ENCODE peak calls at places on chromosomes 1 and 21, in eight cellular contexts. V is heart left ventricle; M is naive thymus-derived CD4-positive, alpha-beta T cell; C is CD8-positive, alpha-beta T cell; Y is CD4-positive, alpha-beta memory T cell; Q is spleen; K is CD4-positive, CD25-positive, alpha-beta regulatory T cell; T is SK-N-SH. N is an unnamed sample.

GRCh38 chr1:53956308-53957168 is 10.4 kb downstream of the LRRC42 start:
- DNase-seq in V (no peak), Q (no peak), M (no peak), T (no peak), K (no peak), Y (no peak), C (no peak), N (no peak)

GRCh38 chr1:88029142-88029541 is 654.9 kb upstream of the PKN2 start:
- DNase-seq in M (no peak), V (no peak), C (no peak), T (no peak), Y (no peak), Q (no peak), K (no peak), N (no peak)

GRCh38 chr1:170309389-170310013 is 163.7 kb downstream of the NTMT2 start:
- DNase-seq in T (peak; percentile 1), K (no peak), Q (no peak), M (no peak), C (no peak), Y (no peak), V (no peak), N (no peak)

GRCh38 chr1:65197636-65198035 is 49.6 kb downstream of the AK4 start:
- DNase-seq in M (no peak), T (no peak), V (no peak), Q (no peak), K (no peak), Y (no peak), C (no peak), N (no peak)

GRCh38 chr1:231883382-231883781 is 256.8 kb downstream of the DISC1 start:
- DNase-seq in Q (no peak), K (no peak), M (no peak), Y (no peak), C (no peak), V (no peak), T (no peak), N (no peak)

GRCh38 chr1:240693844-240694243 is 81.9 kb upstream of the GREM2 start:
- DNase-seq in Q (no peak), C (no peak), T (peak; percentile 40), Y (no peak), K (no peak), M (no peak), V (no peak), N (no peak)

GRCh38 chr1:154492115-154492514 is 9.9 kb upstream of the TDRD10 start:
- DNase-seq in Q (peak; percentile 43), T (no peak), K (no peak), V (no peak), M (no peak), Y (no peak), C (no peak), N (no peak)

GRCh38 chr1:39625462-39626273 is 13.8 kb downstream of the HEYL start:
- DNase-seq in Q (no peak), Y (no peak), K (no peak), C (no peak), T (peak; percentile 60), V (peak; percentile 87), M (no peak), N (peak; percentile 28)

GRCh38 chr1:84117868-84118267 is 26.2 kb upstream of the PRKACB start:
- DNase-seq in M (no peak), C (no peak), K (no peak), V (no peak), Y (no peak), T (no peak), Q (no peak), N (no peak)

GRCh38 chr21:46024983-46025860 is 43.7 kb downstream of the COL6A1 start:
- DNase-seq in V (no peak), Y (no peak), K (no peak), M (no peak), C (no peak), Q (no peak), T (no peak), N (no peak)

GRCh38 chr1:6935379-6936307 is 150.4 kb downstream of the CAMTA1 start:
- DNase-seq in V (no peak), T (peak; percentile 64), K (no peak), Y (no peak), M (no peak), Q (peak; percentile 23), C (no peak), N (no peak)

DNA sequence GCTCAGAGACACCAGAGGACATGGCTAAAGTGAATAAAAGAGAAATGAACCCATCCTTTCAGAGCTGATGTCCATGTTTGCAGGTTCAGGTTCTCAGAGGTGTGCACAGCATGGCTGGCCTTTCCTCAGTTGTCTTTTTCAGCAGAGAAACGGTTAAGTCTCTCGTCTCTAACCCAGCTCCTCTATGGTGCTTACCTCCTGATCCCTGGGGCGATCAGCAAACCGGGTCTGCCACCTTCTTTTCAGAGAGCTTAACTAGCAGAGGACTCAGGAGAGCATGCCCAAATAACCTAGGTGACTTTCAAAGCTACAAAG is 171 bp downstream of the AIM2 start:
- DNase-seq in T (no peak), Q (peak; percentile 74), K (no peak), V (no peak), M (no peak), C (no peak), Y (no peak), N (no peak)
- H3K4me1 ChIP-seq in T (peaks cover 4% of the 10 kb centered on the region), Q (peaks cover 72% of the 10 kb centered on the region), K (peaks cover 19% of the 10 kb centered on the region), V (no peaks in the 10 kb centered on the region), M (peaks cover 28% of the 10 kb centered on the region), C (no peaks in the 10 kb centered on the region), Y (peaks cover 50% of the 10 kb centered on the region), N (no peaks in the 10 kb centered on the region)

DNA sequence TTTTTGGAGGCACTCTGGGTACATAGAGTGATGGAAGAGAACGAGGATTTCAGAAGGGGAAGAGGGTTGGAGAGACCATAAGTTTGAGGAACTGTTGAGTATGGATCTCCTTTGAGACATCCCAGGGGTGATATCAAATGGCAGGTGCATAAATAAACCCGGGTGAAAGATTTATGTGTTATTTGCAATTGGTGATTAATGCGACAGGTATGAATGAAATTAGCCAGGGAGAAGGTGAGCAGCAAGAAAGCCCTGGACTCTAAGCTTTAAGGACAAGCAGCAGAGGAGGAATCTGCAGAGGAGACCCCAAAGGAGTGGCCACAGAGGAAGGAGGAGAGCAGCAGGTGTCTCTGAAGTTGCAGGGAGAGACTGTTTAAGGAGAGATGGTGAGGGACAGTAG is 8.8 kb upstream of the REN start:
- DNase-seq in M (no peak), Y (no peak), K (no peak), V (no peak), C (no peak), Q (no peak), T (no peak), N (no peak)
- H3K4me3 ChIP-seq in M (no peak overlapping the region), Y (no peak overlapping the region), K (no peak overlapping the region), V (no peak overlapping the region), C (no peak overlapping the region), Q (no peak overlapping the region), T (no peak overlapping the region), N (no peak overlapping the region)

GRCh38 chr1:229119876-229120275 is 151.0 kb upstream of the RAB4A start:
- DNase-seq in Y (no peak), M (no peak), K (no peak), V (no peak), Q (no peak), T (no peak), C (no peak), N (no peak)
- H3K4me1 ChIP-seq in Y (no peaks in the 10 kb centered on the region), M (no peaks in the 10 kb centered on the region), K (no peaks in the 10 kb centered on the region), V (no peaks in the 10 kb centered on the region), Q (peaks cover 15% of the 10 kb centered on the region), T (peaks cover 6% of the 10 kb centered on the region), C (no peaks in the 10 kb centered on the region), N (peaks cover 59% of the 10 kb centered on the region)

GRCh38 chr1:235342471-235342870 is 14.1 kb downstream of the GGPS1 start:
- DNase-seq in M (no peak), V (no peak), Q (no peak), C (no peak), K (no peak), Y (no peak), T (no peak), N (no peak)
- H3K4me3 ChIP-seq in M (no peak overlapping the region), V (no peak overlapping the region), Q (no peak overlapping the region), C (no peak overlapping the region), K (no peak overlapping the region), Y (no peak overlapping the region), T (no peak overlapping the region), N (no peak overlapping the region)

N was measured in thyroid gland.